ENCODE peak calls at places on chromosomes 13 and 19, in seven cellular contexts. M, G, F, S, T, L and V are unnamed samples.
A peak's percentile ranks its signal among the peaks of the same experiment; 100 is the strongest.

GRCh38 chr19:42397315-42398166 is 7.4 kb upstream of the CNFN start:
- DNase-seq in M (no peak), G (no peak), F (no peak), S (no peak), T (no peak), L (no peak), V (no peak)

GRCh38 chr13:78787189-78787588 is 128.2 kb upstream of the OBI1 start:
- DNase-seq in M (no peak), G (no peak), F (no peak), S (no peak), T (no peak), L (no peak), V (peak; percentile 1)

GRCh38 chr19:40348961-40349507 is 539 bp downstream of the PLD3 start:
- DNase-seq in M (no peak), G (no peak), F (no peak), S (no peak), T (peak; percentile 67), L (no peak), V (peak; percentile 60)

GRCh38 chr19:5338661-5339469 is 1.7 kb downstream of the PTPRS start:
- DNase-seq in M (peak; percentile 86), G (peak; percentile 50), F (peak; percentile 55), S (no peak), T (no peak), L (no peak), V (no peak)

GRCh38 chr13:27797228-27797624 is 4.9 kb downstream of the GSX1 start:
- DNase-seq in M (peak; percentile 80), G (peak; percentile 46), F (peak; percentile 77), S (no peak), T (peak; percentile 15), L (no peak), V (peak; percentile 19)

GRCh38 chr13:26480246-26480855 is 77.1 kb upstream of the WASF3 start:
- DNase-seq in M (no peak), G (no peak), F (no peak), S (no peak), T (no peak), L (no peak), V (peak; percentile 59)

GRCh38 chr19:10836478-10837325 is 690 bp upstream of the TMED1 start:
- DNase-seq in M (peak; percentile 71), G (peak; percentile 89), F (peak; percentile 32), S (peak; percentile 80), T (peak; percentile 92), L (peak; percentile 74), V (peak; percentile 77)

GRCh38 chr19:40906512-40906911 is 24.5 kb upstream of the CYP2A7 start:
- DNase-seq in M (no peak), G (no peak), F (no peak), S (no peak), T (no peak), L (no peak), V (no peak)

GRCh38 chr19:2239771-2240770 is 3.4 kb downstream of the SF3A2 start:
- DNase-seq in M (no peak), G (peak; percentile 31), F (peak; percentile 28), S (no peak), T (peak; percentile 91), L (no peak), V (peak; percentile 43)